ENCODE peak calls at places on chromosomes 7 and 10, in seven cellular contexts. I is AG10803, Q is colonic mucosa, O is A549, Z is AG09309, L is BJ, T is NB4. V is an unnamed sample.

GRCh38 chr10:62264702-62265436 is 3.8 kb downstream of the RTKN2 start:
- DNase-seq in I (peak), Q (no peak), O (peak), Z (peak), L (peak), T (peak), V (peak)

GRCh38 chr10:100370976-100371706 is 24.1 kb downstream of the SCD start:
- DNase-seq in I (peak), Q (peak), O (peak), Z (peak), L (no peak), T (peak), V (peak)

GRCh38 chr10:77949167-77949566 is 22.6 kb upstream of the DLG5 start:
- DNase-seq in I (peak), Q (no peak), O (peak), Z (no peak), L (no peak), T (peak), V (peak)

GRCh38 chr10:132511692-132512442 is 25.7 kb upstream of the INPP5A start:
- DNase-seq in I (no peak), Q (no peak), O (no peak), Z (no peak), L (no peak), T (no peak), V (no peak)

GRCh38 chr10:52561322-52561721 is 211.3 kb downstream of the MBL2 start:
- DNase-seq in I (no peak), Q (no peak), O (no peak), Z (no peak), L (no peak), T (no peak), V (no peak)

GRCh38 chr7:112584290-112584689 is 103.5 kb downstream of the LSMEM1 start:
- DNase-seq in I (no peak), Q (no peak), O (no peak), Z (no peak), L (no peak), T (no peak), V (no peak)

GRCh38 chr7:140525741-140526140 is 46.4 kb upstream of the MKRN1 start:
- DNase-seq in I (peak), Q (peak), O (no peak), Z (no peak), L (peak), T (no peak), V (no peak)

GRCh38 chr7:12162420-12163113 is 48.5 kb upstream of the TMEM106B start:
- DNase-seq in I (peak), Q (no peak), O (peak), Z (no peak), L (no peak), T (no peak), V (peak)

GRCh38 chr10:71621783-71622526 is 97.6 kb downstream of the C10orf105 start:
- DNase-seq in I (peak), Q (no peak), O (no peak), Z (no peak), L (peak), T (no peak), V (peak)

GRCh38 chr10:1150638-1150955 is 94.4 kb downstream of the WDR37 start:
- DNase-seq in I (no peak), Q (no peak), O (no peak), Z (no peak), L (no peak), T (no peak), V (no peak)

GRCh38 chr7:28432105-28432504 is 19.8 kb downstream of the CREB5 start:
- DNase-seq in I (peak), Q (no peak), O (no peak), Z (no peak), L (no peak), T (no peak), V (no peak)

GRCh38 chr10:75023074-75023473 is 88.4 kb upstream of the SAMD8 start:
- DNase-seq in I (no peak), Q (no peak), O (no peak), Z (no peak), L (no peak), T (no peak), V (no peak)

GRCh38 chr10:52741851-52742250 is 30.7 kb downstream of the MBL2 start:
- DNase-seq in I (no peak), Q (no peak), O (no peak), Z (no peak), L (no peak), T (no peak), V (no peak)

GRCh38 chr7:39413866-39414668 is 152.1 kb upstream of the YAE1 start:
- DNase-seq in I (peak), Q (peak), O (peak), Z (no peak), L (no peak), T (peak), V (peak)

GRCh38 chr7:111357691-111358090 is 204.6 kb downstream of the IMMP2L start:
- DNase-seq in I (peak), Q (no peak), O (no peak), Z (no peak), L (no peak), T (no peak), V (peak)

GRCh38 chr10:119250641-119251314 is 43.4 kb downstream of the GRK5 start:
- DNase-seq in I (peak), Q (no peak), O (no peak), Z (peak), L (peak), T (no peak), V (peak)

GRCh38 chr10:132421377-132422168 is 24.6 kb downstream of the PWWP2B start:
- DNase-seq in I (peak), Q (peak), O (peak), Z (no peak), L (no peak), T (peak), V (peak)

GRCh38 chr7:129359176-129359575 is 75.1 kb upstream of the STRIP2 start:
- DNase-seq in I (no peak), Q (no peak), O (no peak), Z (no peak), L (no peak), T (no peak), V (no peak)

GRCh38 chr10:128275405-128275804 is 149.2 kb upstream of the MKI67 start:
- DNase-seq in I (no peak), Q (no peak), O (no peak), Z (no peak), L (no peak), T (no peak), V (no peak)

GRCh38 chr7:114988755-114989154 is 66.9 kb downstream of the MDFIC start:
- DNase-seq in I (peak), Q (no peak), O (peak), Z (peak), L (peak), T (no peak), V (peak)

GRCh38 chr7:231030-231857 is 38.9 kb downstream of the FAM20C start:
- DNase-seq in I (no peak), Q (no peak), O (no peak), Z (no peak), L (no peak), T (peak), V (no peak)

GRCh38 chr7:20218261-20218660 is 1.1 kb upstream of the MACC1 start:
- DNase-seq in I (no peak), Q (no peak), O (no peak), Z (no peak), L (no peak), T (no peak), V (peak)

GRCh38 chr7:108454674-108455523 is 1.3 kb downstream of the NRCAM start:
- DNase-seq in I (no peak), Q (no peak), O (peak), Z (no peak), L (no peak), T (peak), V (no peak)

GRCh38 chr7:20197837-20198236 is 19.3 kb downstream of the MACC1 start:
- DNase-seq in I (no peak), Q (no peak), O (no peak), Z (no peak), L (no peak), T (peak), V (no peak)

GRCh38 chr10:125083576-125083920 is 76.8 kb downstream of the CTBP2 start:
- DNase-seq in I (peak), Q (no peak), O (peak), Z (no peak), L (peak), T (no peak), V (peak)

GRCh38 chr10:79610601-79611191 is at the start of gene SFTPA1:
- DNase-seq in I (no peak), Q (no peak), O (no peak), Z (no peak), L (no peak), T (peak), V (no peak)

GRCh38 chr7:1270181-1270580 is 37.5 kb downstream of the UNCX start:
- DNase-seq in I (no peak), Q (no peak), O (no peak), Z (no peak), L (no peak), T (no peak), V (no peak)

GRCh38 chr7:41287559-41288335 is 415.1 kb downstream of the INHBA start:
- DNase-seq in I (peak), Q (no peak), O (no peak), Z (no peak), L (no peak), T (no peak), V (no peak)

GRCh38 chr10:103397191-103397825 is 882 bp downstream of the PDCD11 start:
- DNase-seq in I (peak), Q (no peak), O (no peak), Z (no peak), L (no peak), T (peak), V (peak)

GRCh38 chr7:133434246-133434865 is 181.5 kb downstream of the EXOC4 start:
- DNase-seq in I (peak), Q (no peak), O (peak), Z (no peak), L (no peak), T (peak), V (peak)

GRCh38 chr10:3972460-3973366 is 187.7 kb upstream of the KLF6 start:
- DNase-seq in I (peak), Q (no peak), O (no peak), Z (no peak), L (no peak), T (no peak), V (peak)

GRCh38 chr10:68327889-68328786 is 3.7 kb upstream of the HNRNPH3 start:
- DNase-seq in I (peak), Q (no peak), O (peak), Z (peak), L (peak), T (peak), V (peak)

GRCh38 chr7:135678612-135679575 is 16.6 kb downstream of the STMP1 start:
- DNase-seq in I (peak), Q (no peak), O (no peak), Z (no peak), L (peak), T (no peak), V (no peak)

GRCh38 chr10:125054216-125054615 is 106.1 kb downstream of the CTBP2 start:
- DNase-seq in I (no peak), Q (no peak), O (no peak), Z (no peak), L (no peak), T (no peak), V (no peak)

GRCh38 chr7:149414745-149415390 is 46.0 kb downstream of the ZNF777 start:
- DNase-seq in I (peak), Q (peak), O (no peak), Z (no peak), L (peak), T (no peak), V (peak)

GRCh38 chr7:22698762-22699161 is 28.2 kb upstream of the IL6 start:
- DNase-seq in I (no peak), Q (no peak), O (no peak), Z (no peak), L (no peak), T (no peak), V (no peak)

GRCh38 chr10:127196955-127197432 is 603 bp upstream of the INSYN2A start:
- DNase-seq in I (no peak), Q (no peak), O (no peak), Z (no peak), L (no peak), T (no peak), V (no peak)

GRCh38 chr10:127196227-127196954 is at the start of gene INSYN2A:
- DNase-seq in I (peak), Q (peak), O (peak), Z (no peak), L (no peak), T (no peak), V (peak)

GRCh38 chr10:127195041-127195506 is 1.3 kb downstream of the INSYN2A start:
- DNase-seq in I (peak), Q (no peak), O (peak), Z (no peak), L (no peak), T (no peak), V (no peak)

GRCh38 chr10:127194598-127194997 is 1.8 kb downstream of the INSYN2A start:
- DNase-seq in I (no peak), Q (no peak), O (no peak), Z (no peak), L (no peak), T (no peak), V (peak)

DNA sequence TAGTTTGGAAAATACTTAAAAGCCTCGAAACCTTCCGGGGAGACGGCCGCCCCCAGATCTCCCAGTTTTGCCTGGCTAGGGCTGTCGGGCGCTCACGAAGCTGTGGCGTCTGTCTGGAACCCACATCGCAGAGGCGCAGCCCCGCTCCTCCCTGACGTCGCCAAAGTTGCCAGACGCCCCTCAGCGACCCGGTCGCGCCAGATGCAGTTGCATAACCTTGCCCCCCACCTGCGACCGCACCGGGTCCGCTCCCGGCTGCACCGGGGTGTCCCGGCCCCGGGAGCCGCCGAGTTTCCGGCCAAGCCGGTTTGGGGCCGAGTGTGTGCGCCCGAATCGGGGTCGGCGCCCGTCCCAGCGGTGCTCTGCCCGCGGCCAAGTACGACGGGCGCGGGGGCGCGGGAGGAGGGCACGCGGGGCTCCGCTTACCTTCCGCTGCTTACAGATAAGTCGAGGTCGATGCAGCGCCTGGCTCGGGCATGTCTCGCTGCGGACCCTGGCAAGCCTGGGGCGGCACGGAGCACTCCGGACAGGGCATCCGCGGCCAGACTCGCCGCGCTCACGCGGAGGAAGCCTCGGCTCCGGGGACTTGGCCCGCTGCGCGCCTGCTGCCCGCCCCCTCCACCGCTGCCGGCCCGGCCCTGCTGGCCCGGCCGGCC is 692 bp downstream of the INSYN2A start:
- DNase-seq in I (peak), Q (no peak), O (no peak), Z (no peak), L (no peak), T (no peak), V (no peak)
- H3K4me3 ChIP-seq in I (peak), Q (peak), O (peak), Z (peak), L (peak), T (no peak), V (peak)

GRCh38 chr10:131274133-131274880 is 37.2 kb downstream of the TCERG1L start:
- DNase-seq in I (no peak), Q (no peak), O (no peak), Z (no peak), L (no peak), T (no peak), V (no peak)

GRCh38 chr10:131273476-131273875 is 38.0 kb downstream of the TCERG1L start:
- DNase-seq in I (no peak), Q (no peak), O (no peak), Z (no peak), L (no peak), T (no peak), V (no peak)

GRCh38 chr10:131275691-131276090 is 35.8 kb downstream of the TCERG1L start:
- DNase-seq in I (no peak), Q (no peak), O (no peak), Z (no peak), L (no peak), T (no peak), V (no peak)

GRCh38 chr10:131272897-131273451 is 38.5 kb downstream of the TCERG1L start:
- DNase-seq in I (no peak), Q (no peak), O (no peak), Z (no peak), L (no peak), T (no peak), V (no peak)

DNA sequence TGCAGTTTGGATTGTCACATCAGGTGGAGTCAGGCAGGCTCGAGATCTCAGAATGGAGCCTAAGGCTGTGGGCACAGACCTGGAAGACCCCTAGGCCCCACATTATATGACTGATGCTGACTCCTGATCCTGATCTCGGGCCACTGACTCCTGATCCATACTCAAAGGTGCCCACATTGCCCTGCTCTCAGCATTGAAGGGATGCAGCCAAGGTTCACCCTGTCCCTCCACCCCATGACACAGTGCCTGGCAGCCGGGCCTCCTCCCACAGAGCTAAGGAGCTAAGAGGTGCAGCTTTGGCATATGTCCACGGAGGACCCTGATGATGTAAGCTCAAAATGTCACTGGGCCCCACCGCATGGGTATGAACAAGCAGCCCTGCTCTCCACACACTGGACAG is 36.6 kb downstream of the TCERG1L start:
- DNase-seq in I (no peak), Q (no peak), O (no peak), Z (no peak), L (no peak), T (no peak), V (no peak)
- TF ChIP-seq CTCF in I (no peak), Q (no peak), O (no peak), Z (no peak), L (no peak), T (no peak), V (no peak)

DNA sequence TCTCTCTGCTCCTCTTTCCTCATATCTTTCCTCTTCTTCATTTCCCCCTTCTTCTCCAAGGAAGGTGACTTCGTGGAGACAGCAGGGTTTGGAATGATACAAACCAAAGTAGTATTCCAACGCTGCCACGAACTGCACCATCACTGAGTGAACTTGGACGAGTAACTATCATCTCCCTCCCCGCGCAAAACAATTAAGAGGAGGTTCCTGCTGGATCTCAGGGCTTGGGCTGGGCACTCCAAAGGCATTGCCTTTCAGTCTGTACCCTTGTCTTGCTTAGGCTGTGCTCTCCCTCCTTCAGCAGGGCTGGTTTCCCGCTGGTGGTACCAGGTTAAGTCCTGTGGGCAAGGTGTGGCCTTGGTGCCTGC is 790 bp upstream of the PITX3 start:
- DNase-seq in I (no peak), Q (no peak), O (no peak), Z (no peak), L (no peak), T (no peak), V (no peak)
- H3K4me3 ChIP-seq in I (peak), Q (peak), O (peak), Z (peak), L (peak), T (peak), V (peak)

DNA sequence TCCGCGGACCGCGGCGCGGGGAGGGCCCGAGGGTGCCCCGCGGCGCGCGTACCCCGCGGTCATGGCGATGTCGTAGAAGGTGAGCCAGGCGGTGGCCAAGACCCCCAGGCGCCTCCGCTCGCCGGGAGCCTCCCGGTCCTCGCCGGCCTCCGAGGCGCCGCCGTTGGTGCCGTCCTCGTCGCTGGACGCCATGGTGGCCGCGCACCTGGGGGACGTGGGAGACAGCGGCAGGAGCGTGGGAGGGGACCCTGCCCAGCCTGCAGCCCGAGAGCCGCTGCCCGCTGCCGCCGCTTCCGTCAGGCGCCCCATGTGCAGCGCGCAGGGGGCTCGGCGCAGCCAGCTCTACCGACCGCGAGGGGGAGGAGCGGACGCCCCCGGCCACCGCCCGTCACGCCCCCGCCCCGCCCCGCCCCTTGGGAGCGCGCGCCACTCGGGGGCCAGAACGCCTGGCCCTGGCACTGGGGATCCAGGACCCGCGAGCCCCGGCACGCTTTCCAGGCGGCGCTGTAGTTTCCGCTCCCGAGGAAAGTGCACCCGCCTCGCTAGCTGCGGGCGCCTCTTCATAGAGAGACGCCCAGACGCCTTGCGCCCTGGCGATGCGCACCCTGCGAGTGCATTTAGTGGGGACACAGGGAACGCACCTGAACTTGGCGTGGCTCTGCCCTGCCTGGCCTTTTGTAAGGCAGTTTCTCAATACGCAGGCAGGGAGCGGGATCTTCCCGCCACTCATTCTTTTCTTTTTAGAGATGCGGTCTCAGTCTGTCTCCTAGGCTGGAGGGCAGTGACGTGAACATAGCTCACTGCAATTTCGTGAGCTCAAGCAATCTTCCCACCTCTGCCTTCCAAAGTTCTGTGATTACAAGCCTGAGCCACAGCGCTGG is at the start of gene HACD1:
- DNase-seq in I (peak), Q (peak), O (peak), Z (no peak), L (no peak), T (peak), V (peak)
- TF ChIP-seq CTCF in I (peak), Q (no peak), O (peak), Z (peak), L (peak), T (no peak), V (no peak)

GRCh38 chr10:86169066-86169465 is 197.5 kb downstream of the GRID1 start:
- DNase-seq in I (no peak), Q (no peak), O (no peak), Z (no peak), L (no peak), T (no peak), V (no peak)
- H3K4me3 ChIP-seq in I (no peak), Q (no peak), O (no peak), Z (no peak), L (no peak), T (no peak), V (no peak)